ENCODE peak calls at places on chromosome 20, in five cellular contexts. W is stomach; J is right atrium auricular region; N is heart left ventricle; L is CD4-positive, alpha-beta memory T cell. M is an unnamed sample.

GRCh38 chr20:21513881-21514540 is at the start of gene NKX2-2:
- DNase-seq in W (no peak), J (no peak), N (no peak), L (no peak), M (no peak)

GRCh38 chr20:33727806-33728205 is 4.0 kb upstream of the ZNF341 start:
- DNase-seq in W (no peak), J (no peak), N (no peak), L (no peak), M (no peak)

GRCh38 chr20:54869765-54870164 is 394.4 kb downstream of the DOK5 start:
- DNase-seq in W (no peak), J (no peak), N (no peak), L (no peak), M (no peak)

GRCh38 chr20:10909803-10910202 is 236.0 kb upstream of the JAG1 start:
- DNase-seq in W (no peak), J (no peak), N (no peak), L (no peak), M (no peak)

GRCh38 chr20:33076662-33077398 is 2.6 kb upstream of the BPIFB4 start:
- DNase-seq in W (no peak), J (no peak), N (no peak), L (no peak), M (no peak)

GRCh38 chr20:4299773-4300172 is 284.4 kb upstream of the RNF24 start:
- DNase-seq in W (no peak), J (no peak), N (no peak), L (no peak), M (no peak)

GRCh38 chr20:8399963-8400362 is 267.9 kb downstream of the PLCB1 start:
- DNase-seq in W (no peak), J (no peak), N (no peak), L (no peak), M (no peak)

GRCh38 chr20:17679786-17680127 is 2.3 kb downstream of the RRBP1 start:
- DNase-seq in W (no peak), J (no peak), N (no peak), L (no peak), M (no peak)

GRCh38 chr20:19406371-19406770 is 193.9 kb downstream of the SLC24A3 start:
- DNase-seq in W (no peak), J (no peak), N (no peak), L (no peak), M (no peak)

GRCh38 chr20:1673424-1673823 is 15.8 kb upstream of the SIRPG start:
- DNase-seq in W (no peak), J (no peak), N (no peak), L (no peak), M (no peak)

GRCh38 chr20:39812116-39812515 is 850.0 kb downstream of the DHX35 start:
- DNase-seq in W (no peak), J (no peak), N (no peak), L (no peak), M (no peak)

GRCh38 chr20:50308513-50309279 is 118.1 kb downstream of the CEBPB start:
- DNase-seq in W (peak; percentile 80), J (peak; percentile 97), N (peak; percentile 93), L (no peak), M (peak; percentile 100)

GRCh38 chr20:63735859-63736718 is at the start of gene LIME1:
- DNase-seq in W (peak; percentile 71), J (no peak), N (peak; percentile 75), L (peak; percentile 91), M (peak; percentile 89)

GRCh38 chr20:64038579-64039292 is 2.8 kb downstream of the C20orf204 start:
- DNase-seq in W (peak; percentile 78), J (peak; percentile 74), N (peak; percentile 92), L (peak; percentile 65), M (no peak)

GRCh38 chr20:17663486-17663885 is 18.6 kb downstream of the RRBP1 start:
- DNase-seq in W (no peak), J (no peak), N (no peak), L (no peak), M (peak; percentile 4)

GRCh38 chr20:17376031-17376430 is 149.2 kb downstream of the PCSK2 start:
- DNase-seq in W (no peak), J (no peak), N (no peak), L (no peak), M (no peak)

GRCh38 chr20:53559816-53560215 is 33.8 kb downstream of the ZNF217 start:
- DNase-seq in W (no peak), J (no peak), N (no peak), L (no peak), M (no peak)

GRCh38 chr20:11332376-11332775 is 585.3 kb upstream of the BTBD3 start:
- DNase-seq in W (no peak), J (no peak), N (no peak), L (no peak), M (no peak)

DNA sequence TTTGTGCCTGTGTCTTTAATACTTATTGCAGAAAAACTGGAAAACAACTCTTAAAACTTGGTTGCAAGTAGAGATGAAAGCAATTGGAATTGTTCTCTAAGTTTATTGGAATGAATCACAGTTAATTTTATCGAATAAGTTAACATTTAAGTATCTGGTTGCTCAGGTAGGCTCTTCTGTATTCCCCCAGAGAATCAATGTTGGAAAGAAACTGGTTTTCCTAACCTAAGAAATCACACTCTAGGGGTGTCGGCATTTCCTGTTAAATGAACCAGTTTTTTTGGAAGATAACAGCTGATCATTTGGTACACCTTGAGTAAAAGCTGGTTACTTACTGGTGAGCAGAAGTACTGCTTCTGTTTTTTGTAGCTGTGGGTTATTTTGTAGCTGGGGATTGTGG is 5.2 kb downstream of the TFAP2C start:
- DNase-seq in W (no peak), J (no peak), N (no peak), L (no peak), M (no peak)
- H3K36me3 ChIP-seq in W (no peaks in the 10 kb centered on the region), J (no peaks in the 10 kb centered on the region), N (no peaks in the 10 kb centered on the region), L (no peaks in the 10 kb centered on the region), M (peaks cover 67% of the 10 kb centered on the region)

GRCh38 chr20:15924556-15924955 is 648.7 kb downstream of the KIF16B start:
- DNase-seq in W (no peak), J (no peak), N (no peak), L (no peak), M (no peak)

GRCh38 chr20:15923030-15923776 is 650.0 kb downstream of the KIF16B start:
- DNase-seq in W (no peak), J (no peak), N (no peak), L (no peak), M (no peak)

GRCh38 chr20:15922556-15922955 is 650.7 kb downstream of the KIF16B start:
- DNase-seq in W (no peak), J (no peak), N (no peak), L (no peak), M (no peak)

GRCh38 chr20:15927893-15928650 is 645.2 kb downstream of the KIF16B start:
- DNase-seq in W (no peak), J (no peak), N (no peak), L (no peak), M (no peak)

GRCh38 chr20:15925376-15925775 is 647.9 kb downstream of the KIF16B start:
- DNase-seq in W (no peak), J (no peak), N (no peak), L (no peak), M (no peak)
- H3K36me3 ChIP-seq in W (no peaks in the 10 kb centered on the region), J (no peaks in the 10 kb centered on the region), N (no peaks in the 10 kb centered on the region), L (no peaks in the 10 kb centered on the region), M (no peaks in the 10 kb centered on the region)

GRCh38 chr20:24960861-24961260 is 11.8 kb downstream of the CST7 start:
- DNase-seq in W (no peak), J (no peak), N (no peak), L (no peak), M (no peak)

GRCh38 chr20:24962510-24962909 is 13.4 kb downstream of the CST7 start:
- DNase-seq in W (no peak), J (no peak), N (no peak), L (no peak), M (no peak)

GRCh38 chr20:24962182-24962492 is 13.1 kb downstream of the CST7 start:
- DNase-seq in W (no peak), J (no peak), N (no peak), L (no peak), M (no peak)

GRCh38 chr20:24960302-24960801 is 11.3 kb downstream of the CST7 start:
- DNase-seq in W (peak; percentile 17), J (no peak), N (no peak), L (no peak), M (peak; percentile 47)

GRCh38 chr20:24961384-24962181 is 12.5 kb downstream of the CST7 start:
- DNase-seq in W (no peak), J (no peak), N (no peak), L (no peak), M (peak; percentile 40)
- H3K36me3 ChIP-seq in W (peaks cover 97% of the 10 kb centered on the region), J (peaks cover 54% of the 10 kb centered on the region), N (peaks cover 79% of the 10 kb centered on the region), L (peaks cover 62% of the 10 kb centered on the region), M (no peaks in the 10 kb centered on the region)

GRCh38 chr20:31700747-31701146 is 21.9 kb downstream of the BCL2L1 start:
- DNase-seq in W (no peak), J (no peak), N (no peak), L (no peak), M (no peak)

GRCh38 chr20:31698243-31698802 is 24.3 kb downstream of the BCL2L1 start:
- DNase-seq in W (no peak), J (no peak), N (no peak), L (no peak), M (no peak)

GRCh38 chr20:31698803-31699718 is 23.6 kb downstream of the BCL2L1 start:
- DNase-seq in W (peak; percentile 59), J (peak; percentile 79), N (no peak), L (no peak), M (peak; percentile 95)

GRCh38 chr20:31701591-31701990 is 21.1 kb downstream of the BCL2L1 start:
- DNase-seq in W (no peak), J (no peak), N (no peak), L (no peak), M (no peak)

GRCh38 chr20:31699801-31700728 is 22.6 kb downstream of the BCL2L1 start:
- DNase-seq in W (no peak), J (no peak), N (no peak), L (no peak), M (no peak)
- H3K36me3 ChIP-seq in W (peaks cover 17% of the 10 kb centered on the region), J (no peaks in the 10 kb centered on the region), N (peaks cover 5% of the 10 kb centered on the region), L (no peaks in the 10 kb centered on the region), M (peaks cover 97% of the 10 kb centered on the region)

GRCh38 chr20:45952861-45953260 is 18.4 kb downstream of the PCIF1 start:
- DNase-seq in W (no peak), J (no peak), N (no peak), L (no peak), M (no peak)
- H3K36me3 ChIP-seq in W (peaks cover 88% of the 10 kb centered on the region), J (peaks cover 85% of the 10 kb centered on the region), N (peaks cover 96% of the 10 kb centered on the region), L (peaks cover 68% of the 10 kb centered on the region), M (peaks cover 76% of the 10 kb centered on the region)

GRCh38 chr20:47960769-47961525 is 175.7 kb upstream of the SULF2 start:
- DNase-seq in W (no peak), J (no peak), N (no peak), L (no peak), M (no peak)

GRCh38 chr20:47952165-47952564 is 166.9 kb upstream of the SULF2 start:
- DNase-seq in W (no peak), J (no peak), N (no peak), L (no peak), M (no peak)

GRCh38 chr20:47957135-47957534 is 171.9 kb upstream of the SULF2 start:
- DNase-seq in W (no peak), J (no peak), N (no peak), L (no peak), M (no peak)

GRCh38 chr20:47960277-47960676 is 175.0 kb upstream of the SULF2 start:
- DNase-seq in W (no peak), J (no peak), N (no peak), L (no peak), M (no peak)

GRCh38 chr20:47956261-47956995 is 171.1 kb upstream of the SULF2 start:
- DNase-seq in W (no peak), J (no peak), N (no peak), L (no peak), M (no peak)
- H3K36me3 ChIP-seq in W (no peaks in the 10 kb centered on the region), J (no peaks in the 10 kb centered on the region), N (no peaks in the 10 kb centered on the region), L (no peaks in the 10 kb centered on the region), M (no peaks in the 10 kb centered on the region)

M was measured in RWPE2.